ENCODE peak calls at places on chromosomes 16 and 17, in six cellular contexts. One of them, this sample, is unnamed.

GRCh38 chr16:57618306-57619132 is 9.9 kb upstream of the ADGRG1 start:
- DNase-seq in psoas muscle: no peak
- DNase-seq in activated CD4-positive, alpha-beta T cell treated with anti-CD3 and anti-CD28 coated beads, Interleukin-2, amount 50 U/mL, for 24 hours: no peak
- DNase-seq in NCI-H446 treated with DMSO at 0.1 percent for 48 hours: no peak
- DNase-seq in amniotic epithelial cell: no peak
- DNase-seq in memory B cell: no peak
- DNase-seq in this sample: no peak

GRCh38 chr17:49964539-49965521 is 4.2 kb upstream of the DLX4 start:
- DNase-seq in psoas muscle: no peak
- DNase-seq in amniotic epithelial cell: no peak
- DNase-seq in NCI-H446 treated with DMSO at 0.1 percent for 48 hours: no peak
- DNase-seq in memory B cell: peak
- DNase-seq in activated CD4-positive, alpha-beta T cell treated with anti-CD3 and anti-CD28 coated beads, Interleukin-2, amount 50 U/mL, for 24 hours: no peak
- DNase-seq in this sample: no peak

GRCh38 chr17:40069751-40070643 is 7.2 kb downstream of the THRA start:
- DNase-seq in NCI-H446 treated with DMSO at 0.1 percent for 48 hours: no peak
- DNase-seq in psoas muscle: no peak
- DNase-seq in amniotic epithelial cell: peak
- DNase-seq in memory B cell: peak
- DNase-seq in activated CD4-positive, alpha-beta T cell treated with anti-CD3 and anti-CD28 coated beads, Interleukin-2, amount 50 U/mL, for 24 hours: no peak
- DNase-seq in this sample: no peak

GRCh38 chr16:56481468-56482112 is 30.2 kb downstream of the OGFOD1 start:
- DNase-seq in NCI-H446 treated with DMSO at 0.1 percent for 48 hours: no peak
- DNase-seq in memory B cell: no peak
- DNase-seq in activated CD4-positive, alpha-beta T cell treated with anti-CD3 and anti-CD28 coated beads, Interleukin-2, amount 50 U/mL, for 24 hours: no peak
- DNase-seq in amniotic epithelial cell: peak
- DNase-seq in psoas muscle: peak
- DNase-seq in this sample: no peak

GRCh38 chr17:4160294-4160859 is 17.4 kb downstream of the CYB5D2 start:
- DNase-seq in NCI-H446 treated with DMSO at 0.1 percent for 48 hours: no peak
- DNase-seq in memory B cell: no peak
- DNase-seq in amniotic epithelial cell: no peak
- DNase-seq in activated CD4-positive, alpha-beta T cell treated with anti-CD3 and anti-CD28 coated beads, Interleukin-2, amount 50 U/mL, for 24 hours: no peak
- DNase-seq in psoas muscle: no peak
- DNase-seq in this sample: no peak

GRCh38 chr17:17538417-17539391 is 42.5 kb upstream of the RASD1 start:
- DNase-seq in psoas muscle: no peak
- DNase-seq in activated CD4-positive, alpha-beta T cell treated with anti-CD3 and anti-CD28 coated beads, Interleukin-2, amount 50 U/mL, for 24 hours: no peak
- DNase-seq in NCI-H446 treated with DMSO at 0.1 percent for 48 hours: no peak
- DNase-seq in amniotic epithelial cell: peak
- DNase-seq in memory B cell: no peak
- DNase-seq in this sample: no peak

GRCh38 chr17:21193031-21193430 is 20.9 kb downstream of the TMEM11 start:
- DNase-seq in psoas muscle: no peak
- DNase-seq in NCI-H446 treated with DMSO at 0.1 percent for 48 hours: no peak
- DNase-seq in amniotic epithelial cell: no peak
- DNase-seq in activated CD4-positive, alpha-beta T cell treated with anti-CD3 and anti-CD28 coated beads, Interleukin-2, amount 50 U/mL, for 24 hours: no peak
- DNase-seq in memory B cell: no peak
- DNase-seq in this sample: no peak

GRCh38 chr16:21162661-21163151 is 4.2 kb downstream of the LDAF1 start:
- DNase-seq in activated CD4-positive, alpha-beta T cell treated with anti-CD3 and anti-CD28 coated beads, Interleukin-2, amount 50 U/mL, for 24 hours: no peak
- DNase-seq in memory B cell: no peak
- DNase-seq in amniotic epithelial cell: no peak
- DNase-seq in psoas muscle: peak
- DNase-seq in NCI-H446 treated with DMSO at 0.1 percent for 48 hours: peak
- DNase-seq in this sample: no peak

GRCh38 chr17:7114241-7114874 is at the start of gene ASGR2:
- DNase-seq in NCI-H446 treated with DMSO at 0.1 percent for 48 hours: no peak
- DNase-seq in psoas muscle: no peak
- DNase-seq in activated CD4-positive, alpha-beta T cell treated with anti-CD3 and anti-CD28 coated beads, Interleukin-2, amount 50 U/mL, for 24 hours: no peak
- DNase-seq in amniotic epithelial cell: no peak
- DNase-seq in memory B cell: no peak
- DNase-seq in this sample: no peak

GRCh38 chr17:77959926-77960521 is 1.5 kb downstream of the TNRC6C start:
- DNase-seq in memory B cell: no peak
- DNase-seq in NCI-H446 treated with DMSO at 0.1 percent for 48 hours: no peak
- DNase-seq in activated CD4-positive, alpha-beta T cell treated with anti-CD3 and anti-CD28 coated beads, Interleukin-2, amount 50 U/mL, for 24 hours: peak
- DNase-seq in psoas muscle: no peak
- DNase-seq in amniotic epithelial cell: peak
- DNase-seq in this sample: no peak

GRCh38 chr17:82876149-82876548 is 36.3 kb upstream of the ZNF750 start:
- DNase-seq in psoas muscle: peak
- DNase-seq in activated CD4-positive, alpha-beta T cell treated with anti-CD3 and anti-CD28 coated beads, Interleukin-2, amount 50 U/mL, for 24 hours: no peak
- DNase-seq in amniotic epithelial cell: peak
- DNase-seq in NCI-H446 treated with DMSO at 0.1 percent for 48 hours: no peak
- DNase-seq in memory B cell: no peak
- DNase-seq in this sample: no peak

GRCh38 chr16:4795181-4795827 is at the start of gene SMIM22:
- DNase-seq in NCI-H446 treated with DMSO at 0.1 percent for 48 hours: no peak
- DNase-seq in amniotic epithelial cell: no peak
- DNase-seq in activated CD4-positive, alpha-beta T cell treated with anti-CD3 and anti-CD28 coated beads, Interleukin-2, amount 50 U/mL, for 24 hours: no peak
- DNase-seq in memory B cell: no peak
- DNase-seq in psoas muscle: no peak
- DNase-seq in this sample: no peak

GRCh38 chr16:48499822-48500440 is 110.0 kb downstream of the N4BP1 start:
- DNase-seq in activated CD4-positive, alpha-beta T cell treated with anti-CD3 and anti-CD28 coated beads, Interleukin-2, amount 50 U/mL, for 24 hours: no peak
- DNase-seq in psoas muscle: no peak
- DNase-seq in memory B cell: no peak
- DNase-seq in amniotic epithelial cell: peak
- DNase-seq in NCI-H446 treated with DMSO at 0.1 percent for 48 hours: peak
- DNase-seq in this sample: no peak

GRCh38 chr16:55842369-55843104 is 9.6 kb upstream of the CES1 start:
- DNase-seq in memory B cell: no peak
- DNase-seq in activated CD4-positive, alpha-beta T cell treated with anti-CD3 and anti-CD28 coated beads, Interleukin-2, amount 50 U/mL, for 24 hours: no peak
- DNase-seq in amniotic epithelial cell: peak
- DNase-seq in NCI-H446 treated with DMSO at 0.1 percent for 48 hours: no peak
- DNase-seq in psoas muscle: no peak
- DNase-seq in this sample: peak

GRCh38 chr17:74864866-74865395 is 5.2 kb upstream of the GRIN2C start:
- DNase-seq in psoas muscle: peak
- DNase-seq in memory B cell: peak
- DNase-seq in activated CD4-positive, alpha-beta T cell treated with anti-CD3 and anti-CD28 coated beads, Interleukin-2, amount 50 U/mL, for 24 hours: peak
- DNase-seq in amniotic epithelial cell: peak
- DNase-seq in NCI-H446 treated with DMSO at 0.1 percent for 48 hours: peak
- DNase-seq in this sample: peak

GRCh38 chr17:77218902-77219301 is 78.1 kb downstream of the SEC14L1 start:
- DNase-seq in psoas muscle: no peak
- DNase-seq in memory B cell: no peak
- DNase-seq in amniotic epithelial cell: no peak
- DNase-seq in activated CD4-positive, alpha-beta T cell treated with anti-CD3 and anti-CD28 coated beads, Interleukin-2, amount 50 U/mL, for 24 hours: no peak
- DNase-seq in NCI-H446 treated with DMSO at 0.1 percent for 48 hours: no peak
- DNase-seq in this sample: no peak

GRCh38 chr16:67445441-67445912 is 14.6 kb downstream of the HSD11B2 start:
- DNase-seq in activated CD4-positive, alpha-beta T cell treated with anti-CD3 and anti-CD28 coated beads, Interleukin-2, amount 50 U/mL, for 24 hours: no peak
- DNase-seq in NCI-H446 treated with DMSO at 0.1 percent for 48 hours: no peak
- DNase-seq in psoas muscle: no peak
- DNase-seq in amniotic epithelial cell: no peak
- DNase-seq in memory B cell: no peak
- DNase-seq in this sample: no peak

GRCh38 chr17:38660097-38661026 is 14.4 kb downstream of the EPOP start:
- DNase-seq in memory B cell: no peak
- DNase-seq in psoas muscle: no peak
- DNase-seq in activated CD4-positive, alpha-beta T cell treated with anti-CD3 and anti-CD28 coated beads, Interleukin-2, amount 50 U/mL, for 24 hours: no peak
- DNase-seq in NCI-H446 treated with DMSO at 0.1 percent for 48 hours: no peak
- DNase-seq in amniotic epithelial cell: no peak
- DNase-seq in this sample: no peak

GRCh38 chr16:84562174-84562815 is 55.6 kb downstream of the COTL1 start:
- DNase-seq in memory B cell: peak
- DNase-seq in activated CD4-positive, alpha-beta T cell treated with anti-CD3 and anti-CD28 coated beads, Interleukin-2, amount 50 U/mL, for 24 hours: no peak
- DNase-seq in amniotic epithelial cell: no peak
- DNase-seq in psoas muscle: no peak
- DNase-seq in NCI-H446 treated with DMSO at 0.1 percent for 48 hours: no peak
- DNase-seq in this sample: no peak

GRCh38 chr17:12693640-12694039 is 27.9 kb downstream of the MYOCD start:
- DNase-seq in memory B cell: no peak
- DNase-seq in amniotic epithelial cell: no peak
- DNase-seq in psoas muscle: no peak
- DNase-seq in NCI-H446 treated with DMSO at 0.1 percent for 48 hours: no peak
- DNase-seq in activated CD4-positive, alpha-beta T cell treated with anti-CD3 and anti-CD28 coated beads, Interleukin-2, amount 50 U/mL, for 24 hours: no peak
- DNase-seq in this sample: no peak

GRCh38 chr17:81386646-81387234 is 8.5 kb upstream of the BAHCC1 start:
- DNase-seq in NCI-H446 treated with DMSO at 0.1 percent for 48 hours: no peak
- DNase-seq in activated CD4-positive, alpha-beta T cell treated with anti-CD3 and anti-CD28 coated beads, Interleukin-2, amount 50 U/mL, for 24 hours: no peak
- DNase-seq in psoas muscle: peak
- DNase-seq in memory B cell: no peak
- DNase-seq in amniotic epithelial cell: no peak
- DNase-seq in this sample: no peak

GRCh38 chr16:57569306-57569946 is 27.0 kb downstream of the ADGRG5 start:
- DNase-seq in psoas muscle: no peak
- DNase-seq in activated CD4-positive, alpha-beta T cell treated with anti-CD3 and anti-CD28 coated beads, Interleukin-2, amount 50 U/mL, for 24 hours: no peak
- DNase-seq in memory B cell: no peak
- DNase-seq in NCI-H446 treated with DMSO at 0.1 percent for 48 hours: no peak
- DNase-seq in amniotic epithelial cell: no peak
- DNase-seq in this sample: no peak

GRCh38 chr16:11547517-11547916 is 39.2 kb downstream of the LITAF start:
- DNase-seq in activated CD4-positive, alpha-beta T cell treated with anti-CD3 and anti-CD28 coated beads, Interleukin-2, amount 50 U/mL, for 24 hours: no peak
- DNase-seq in NCI-H446 treated with DMSO at 0.1 percent for 48 hours: no peak
- DNase-seq in psoas muscle: no peak
- DNase-seq in memory B cell: no peak
- DNase-seq in amniotic epithelial cell: no peak
- DNase-seq in this sample: no peak

GRCh38 chr17:1412185-1413110 is 12.4 kb upstream of the YWHAE start:
- DNase-seq in memory B cell: no peak
- DNase-seq in psoas muscle: peak
- DNase-seq in activated CD4-positive, alpha-beta T cell treated with anti-CD3 and anti-CD28 coated beads, Interleukin-2, amount 50 U/mL, for 24 hours: no peak
- DNase-seq in NCI-H446 treated with DMSO at 0.1 percent for 48 hours: no peak
- DNase-seq in amniotic epithelial cell: peak
- DNase-seq in this sample: no peak

This sample was measured in RCC 7860.